ENCODE peak calls at places on chromosomes 1 and 21, in eight cellular contexts. One of them, this sample, is unnamed.

GRCh38 chr1:28456078-28456477 is 49.8 kb upstream of the RCC1 start:
- DNase-seq in activated CD4-positive, alpha-beta T cell treated with anti-CD3 and anti-CD28 coated beads, Interleukin-2, amount 50 U/mL, for 24 hours: no peak
- DNase-seq in GM13976: no peak
- DNase-seq in ELR: peak
- DNase-seq in fibroblast of the conjunctiva: peak
- DNase-seq in caudate nucleus: no peak
- DNase-seq in T1000: no peak
- DNase-seq in H7: no peak
- DNase-seq in this sample: no peak

GRCh38 chr1:183416850-183417690 is 1.1 kb downstream of the NMNAT2 start:
- DNase-seq in activated CD4-positive, alpha-beta T cell treated with anti-CD3 and anti-CD28 coated beads, Interleukin-2, amount 50 U/mL, for 24 hours: no peak
- DNase-seq in GM13976: peak
- DNase-seq in ELR: peak
- DNase-seq in fibroblast of the conjunctiva: peak
- DNase-seq in caudate nucleus: peak
- DNase-seq in T1000: peak
- DNase-seq in H7: peak
- DNase-seq in this sample: peak

GRCh38 chr1:9942399-9942938 is 722 bp downstream of the LZIC start:
- DNase-seq in activated CD4-positive, alpha-beta T cell treated with anti-CD3 and anti-CD28 coated beads, Interleukin-2, amount 50 U/mL, for 24 hours: peak
- DNase-seq in GM13976: peak
- DNase-seq in ELR: peak
- DNase-seq in fibroblast of the conjunctiva: peak
- DNase-seq in caudate nucleus: no peak
- DNase-seq in T1000: no peak
- DNase-seq in H7: peak
- DNase-seq in this sample: no peak

GRCh38 chr1:176567190-176567794 is 104.3 kb downstream of the PAPPA2 start:
- DNase-seq in activated CD4-positive, alpha-beta T cell treated with anti-CD3 and anti-CD28 coated beads, Interleukin-2, amount 50 U/mL, for 24 hours: no peak
- DNase-seq in GM13976: no peak
- DNase-seq in ELR: peak
- DNase-seq in fibroblast of the conjunctiva: peak
- DNase-seq in caudate nucleus: no peak
- DNase-seq in T1000: peak
- DNase-seq in H7: no peak
- DNase-seq in this sample: no peak

GRCh38 chr1:160291248-160292220 is 6.6 kb upstream of the PEX19 start:
- DNase-seq in activated CD4-positive, alpha-beta T cell treated with anti-CD3 and anti-CD28 coated beads, Interleukin-2, amount 50 U/mL, for 24 hours: peak
- DNase-seq in GM13976: peak
- DNase-seq in ELR: peak
- DNase-seq in fibroblast of the conjunctiva: peak
- DNase-seq in caudate nucleus: peak
- DNase-seq in T1000: no peak
- DNase-seq in H7: peak
- DNase-seq in this sample: peak

GRCh38 chr1:28776341-28776740 is 35.6 kb upstream of the OPRD1 start:
- DNase-seq in activated CD4-positive, alpha-beta T cell treated with anti-CD3 and anti-CD28 coated beads, Interleukin-2, amount 50 U/mL, for 24 hours: no peak
- DNase-seq in GM13976: no peak
- DNase-seq in ELR: no peak
- DNase-seq in fibroblast of the conjunctiva: no peak
- DNase-seq in caudate nucleus: no peak
- DNase-seq in T1000: no peak
- DNase-seq in H7: no peak
- DNase-seq in this sample: no peak

GRCh38 chr1:17066530-17067426 is 12.9 kb upstream of the SDHB start:
- DNase-seq in activated CD4-positive, alpha-beta T cell treated with anti-CD3 and anti-CD28 coated beads, Interleukin-2, amount 50 U/mL, for 24 hours: no peak
- DNase-seq in GM13976: no peak
- DNase-seq in ELR: no peak
- DNase-seq in fibroblast of the conjunctiva: no peak
- DNase-seq in caudate nucleus: no peak
- DNase-seq in T1000: no peak
- DNase-seq in H7: no peak
- DNase-seq in this sample: no peak

GRCh38 chr1:100585774-100586173 is 47.8 kb downstream of the GPR88 start:
- DNase-seq in activated CD4-positive, alpha-beta T cell treated with anti-CD3 and anti-CD28 coated beads, Interleukin-2, amount 50 U/mL, for 24 hours: no peak
- DNase-seq in GM13976: no peak
- DNase-seq in ELR: peak
- DNase-seq in fibroblast of the conjunctiva: no peak
- DNase-seq in caudate nucleus: no peak
- DNase-seq in T1000: peak
- DNase-seq in H7: no peak
- DNase-seq in this sample: no peak

GRCh38 chr1:28104866-28105467 is 16.6 kb upstream of the EYA3 start:
- DNase-seq in activated CD4-positive, alpha-beta T cell treated with anti-CD3 and anti-CD28 coated beads, Interleukin-2, amount 50 U/mL, for 24 hours: no peak
- DNase-seq in GM13976: no peak
- DNase-seq in ELR: peak
- DNase-seq in fibroblast of the conjunctiva: no peak
- DNase-seq in caudate nucleus: peak
- DNase-seq in T1000: no peak
- DNase-seq in H7: peak
- DNase-seq in this sample: no peak

GRCh38 chr1:212782422-212783154 is 9.0 kb downstream of the NSL1 start:
- DNase-seq in activated CD4-positive, alpha-beta T cell treated with anti-CD3 and anti-CD28 coated beads, Interleukin-2, amount 50 U/mL, for 24 hours: no peak
- DNase-seq in GM13976: no peak
- DNase-seq in ELR: peak
- DNase-seq in fibroblast of the conjunctiva: peak
- DNase-seq in caudate nucleus: no peak
- DNase-seq in T1000: no peak
- DNase-seq in H7: peak
- DNase-seq in this sample: no peak

GRCh38 chr1:192903142-192903541 is 94.3 kb downstream of the RGS2 start:
- DNase-seq in activated CD4-positive, alpha-beta T cell treated with anti-CD3 and anti-CD28 coated beads, Interleukin-2, amount 50 U/mL, for 24 hours: no peak
- DNase-seq in GM13976: no peak
- DNase-seq in ELR: no peak
- DNase-seq in fibroblast of the conjunctiva: no peak
- DNase-seq in caudate nucleus: no peak
- DNase-seq in T1000: no peak
- DNase-seq in H7: no peak
- DNase-seq in this sample: no peak

GRCh38 chr1:64828829-64829228 is 84.0 kb downstream of the RAVER2 start:
- DNase-seq in activated CD4-positive, alpha-beta T cell treated with anti-CD3 and anti-CD28 coated beads, Interleukin-2, amount 50 U/mL, for 24 hours: no peak
- DNase-seq in GM13976: peak
- DNase-seq in ELR: no peak
- DNase-seq in fibroblast of the conjunctiva: no peak
- DNase-seq in caudate nucleus: no peak
- DNase-seq in T1000: no peak
- DNase-seq in H7: no peak
- DNase-seq in this sample: no peak

GRCh38 chr1:197771904-197772561 is 3.2 kb downstream of the DENND1B start:
- DNase-seq in activated CD4-positive, alpha-beta T cell treated with anti-CD3 and anti-CD28 coated beads, Interleukin-2, amount 50 U/mL, for 24 hours: no peak
- DNase-seq in GM13976: no peak
- DNase-seq in ELR: no peak
- DNase-seq in fibroblast of the conjunctiva: no peak
- DNase-seq in caudate nucleus: no peak
- DNase-seq in T1000: no peak
- DNase-seq in H7: no peak
- DNase-seq in this sample: no peak

GRCh38 chr21:28550057-28550825 is 442.4 kb downstream of the LTN1 start:
- DNase-seq in activated CD4-positive, alpha-beta T cell treated with anti-CD3 and anti-CD28 coated beads, Interleukin-2, amount 50 U/mL, for 24 hours: no peak
- DNase-seq in GM13976: no peak
- DNase-seq in ELR: peak
- DNase-seq in fibroblast of the conjunctiva: no peak
- DNase-seq in caudate nucleus: no peak
- DNase-seq in T1000: no peak
- DNase-seq in H7: no peak
- DNase-seq in this sample: no peak

GRCh38 chr1:68011786-68012375 is 38.5 kb downstream of the DIRAS3 start:
- DNase-seq in activated CD4-positive, alpha-beta T cell treated with anti-CD3 and anti-CD28 coated beads, Interleukin-2, amount 50 U/mL, for 24 hours: no peak
- DNase-seq in GM13976: no peak
- DNase-seq in ELR: peak
- DNase-seq in fibroblast of the conjunctiva: no peak
- DNase-seq in caudate nucleus: peak
- DNase-seq in T1000: no peak
- DNase-seq in H7: no peak
- DNase-seq in this sample: no peak

GRCh38 chr1:118148034-118148433 is 37.0 kb downstream of the SPAG17 start:
- DNase-seq in activated CD4-positive, alpha-beta T cell treated with anti-CD3 and anti-CD28 coated beads, Interleukin-2, amount 50 U/mL, for 24 hours: no peak
- DNase-seq in GM13976: no peak
- DNase-seq in ELR: no peak
- DNase-seq in fibroblast of the conjunctiva: no peak
- DNase-seq in caudate nucleus: no peak
- DNase-seq in T1000: no peak
- DNase-seq in H7: no peak
- DNase-seq in this sample: no peak

GRCh38 chr1:229268505-229268904 is 2.4 kb upstream of the RAB4A start:
- DNase-seq in activated CD4-positive, alpha-beta T cell treated with anti-CD3 and anti-CD28 coated beads, Interleukin-2, amount 50 U/mL, for 24 hours: no peak
- DNase-seq in GM13976: no peak
- DNase-seq in ELR: no peak
- DNase-seq in fibroblast of the conjunctiva: no peak
- DNase-seq in caudate nucleus: no peak
- DNase-seq in T1000: no peak
- DNase-seq in H7: no peak
- DNase-seq in this sample: no peak

GRCh38 chr1:104406731-104407130 is 657.0 kb downstream of the AMY1C start:
- DNase-seq in activated CD4-positive, alpha-beta T cell treated with anti-CD3 and anti-CD28 coated beads, Interleukin-2, amount 50 U/mL, for 24 hours: no peak
- DNase-seq in GM13976: no peak
- DNase-seq in ELR: no peak
- DNase-seq in fibroblast of the conjunctiva: no peak
- DNase-seq in caudate nucleus: no peak
- DNase-seq in T1000: no peak
- DNase-seq in H7: no peak
- DNase-seq in this sample: no peak

GRCh38 chr1:26112407-26112775 is 767 bp downstream of the PDIK1L start:
- DNase-seq in activated CD4-positive, alpha-beta T cell treated with anti-CD3 and anti-CD28 coated beads, Interleukin-2, amount 50 U/mL, for 24 hours: no peak
- DNase-seq in GM13976: peak
- DNase-seq in ELR: peak
- DNase-seq in fibroblast of the conjunctiva: no peak
- DNase-seq in caudate nucleus: no peak
- DNase-seq in T1000: no peak
- DNase-seq in H7: no peak
- DNase-seq in this sample: no peak

GRCh38 chr21:44018813-44019567 is 6.9 kb downstream of the TRAPPC10 start:
- DNase-seq in activated CD4-positive, alpha-beta T cell treated with anti-CD3 and anti-CD28 coated beads, Interleukin-2, amount 50 U/mL, for 24 hours: no peak
- DNase-seq in GM13976: no peak
- DNase-seq in ELR: no peak
- DNase-seq in fibroblast of the conjunctiva: no peak
- DNase-seq in caudate nucleus: no peak
- DNase-seq in T1000: no peak
- DNase-seq in H7: no peak
- DNase-seq in this sample: no peak

GRCh38 chr1:208431721-208432120 is 187.5 kb upstream of the PLXNA2 start:
- DNase-seq in activated CD4-positive, alpha-beta T cell treated with anti-CD3 and anti-CD28 coated beads, Interleukin-2, amount 50 U/mL, for 24 hours: no peak
- DNase-seq in GM13976: no peak
- DNase-seq in ELR: peak
- DNase-seq in fibroblast of the conjunctiva: peak
- DNase-seq in caudate nucleus: no peak
- DNase-seq in T1000: peak
- DNase-seq in H7: no peak
- DNase-seq in this sample: no peak

This sample was measured in mesothelial cell of epicardium.